ENCODE peak calls at places on chromosomes 16 and 17, in six cellular contexts. L is neural crest cell, J is GM06990, R is fibroblast of pulmonary artery, I is glutamatergic neuron, N is IMR-90. E is an unnamed sample.
A peak's percentile ranks its signal among the peaks of the same experiment; 100 is the strongest.

GRCh38 chr17:79036609-79037008 is 12.6 kb downstream of the C1QTNF1 start:
- DNase-seq in R (peak; percentile 96), L (no peak), I (no peak), J (no peak), N (peak; percentile 94), E (no peak)

GRCh38 chr17:9611557-9611956 is 33.8 kb upstream of the USP43 start:
- DNase-seq in L (no peak), J (no peak), I (no peak), R (no peak), N (no peak), E (no peak)

GRCh38 chr17:48175692-48176450 is 68.3 kb downstream of the SNX11 start:
- DNase-seq in J (no peak), N (peak; percentile 30), L (no peak), R (peak; percentile 51), I (no peak), E (no peak)

GRCh38 chr17:80485846-80486245 is 9.4 kb upstream of the NPTX1 start:
- DNase-seq in L (no peak), N (no peak), R (no peak), I (peak; percentile 90), J (no peak), E (peak; percentile 62)

GRCh38 chr17:50003916-50004315 is 8.9 kb upstream of the DLX3 start:
- DNase-seq in N (no peak), R (no peak), J (no peak), L (no peak), I (no peak), E (no peak)

GRCh38 chr16:54285414-54286066 is 1.0 kb downstream of the IRX3 start:
- DNase-seq in L (peak; percentile 23), R (peak; percentile 22), N (no peak), I (peak; percentile 40), J (no peak), E (peak; percentile 34)

GRCh38 chr17:71118039-71118438 is 948.7 kb downstream of the KCNJ2 start:
- DNase-seq in L (no peak), N (peak; percentile 18), J (no peak), I (no peak), R (no peak), E (no peak)

GRCh38 chr17:29880031-29880430 is 50.0 kb downstream of the SSH2 start:
- DNase-seq in N (no peak), J (no peak), R (no peak), I (no peak), L (no peak), E (no peak)

GRCh38 chr17:2289878-2290478 is 13.6 kb downstream of the SMG6 start:
- DNase-seq in N (peak; percentile 40), J (peak; percentile 18), L (no peak), I (no peak), R (no peak), E (no peak)

GRCh38 chr16:67555795-67556212 is 6.5 kb upstream of the CTCF start:
- DNase-seq in N (peak; percentile 72), L (no peak), I (no peak), J (no peak), R (peak; percentile 54), E (no peak)

GRCh38 chr16:57271867-57272495 is 12.5 kb downstream of the PLLP start:
- DNase-seq in L (no peak), N (no peak), I (peak; percentile 8), R (no peak), J (no peak), E (no peak)

GRCh38 chr17:72463287-72464102 is 342.7 kb downstream of the SOX9 start:
- DNase-seq in I (no peak), R (no peak), L (no peak), N (no peak), J (peak; percentile 25), E (no peak)

GRCh38 chr16:22123146-22123545 is 30.8 kb downstream of the VWA3A start:
- DNase-seq in J (no peak), R (peak; percentile 6), I (no peak), N (no peak), L (no peak), E (no peak)

GRCh38 chr16:15648135-15648730 is 1.8 kb upstream of the NDE1 start:
- DNase-seq in I (no peak), L (no peak), N (no peak), R (no peak), J (no peak), E (no peak)

GRCh38 chr16:27515874-27516353 is 33.8 kb downstream of the GTF3C1 start:
- DNase-seq in J (no peak), L (peak; percentile 29), N (no peak), R (peak; percentile 33), I (peak; percentile 65), E (peak; percentile 66)

GRCh38 chr17:57415737-57416354 is 159.5 kb downstream of the MSI2 start:
- DNase-seq in N (no peak), R (peak; percentile 25), I (no peak), J (no peak), L (no peak), E (no peak)

GRCh38 chr16:4987580-4988374 is 29.6 kb downstream of the SEC14L5 start:
- DNase-seq in I (no peak), R (no peak), L (no peak), J (no peak), N (no peak), E (no peak)

GRCh38 chr17:9002610-9003354 is 18.5 kb upstream of the NTN1 start:
- DNase-seq in I (peak; percentile 74), N (no peak), J (no peak), R (no peak), L (peak; percentile 47), E (peak; percentile 86)

GRCh38 chr16:85461814-85462404 is 151.2 kb upstream of the GSE1 start:
- DNase-seq in R (peak; percentile 44), L (peak; percentile 26), I (peak; percentile 86), N (peak; percentile 50), J (no peak), E (no peak)

GRCh38 chr17:7897773-7898172 is 9.2 kb downstream of the CHD3 start:
- DNase-seq in R (peak; percentile 77), J (no peak), I (no peak), L (no peak), N (peak; percentile 77), E (no peak)

GRCh38 chr16:27232061-27232841 is 28.9 kb downstream of the KDM8 start:
- DNase-seq in R (no peak), J (peak; percentile 58), N (no peak), L (no peak), I (no peak), E (no peak)

GRCh38 chr17:16924701-16925440 is 47.0 kb downstream of the TNFRSF13B start:
- DNase-seq in N (no peak), R (no peak), I (no peak), L (no peak), J (no peak), E (no peak)

GRCh38 chr17:31820691-31821435 is 38.2 kb downstream of the COPRS start:
- DNase-seq in R (peak; percentile 35), I (no peak), J (no peak), N (peak; percentile 70), L (no peak), E (no peak)

GRCh38 chr16:10635367-10636021 is 55.1 kb upstream of the EMP2 start:
- DNase-seq in N (no peak), L (no peak), I (no peak), J (no peak), R (no peak), E (no peak)

GRCh38 chr16:79870016-79870886 is 269.7 kb upstream of the MAF start:
- DNase-seq in I (no peak), R (no peak), N (no peak), L (no peak), J (no peak), E (no peak)

GRCh38 chr16:83164816-83165215 is 538.0 kb downstream of the CDH13 start:
- DNase-seq in N (no peak), J (no peak), R (no peak), L (no peak), I (no peak), E (no peak)

GRCh38 chr17:17028059-17028877 is 14.0 kb upstream of the MPRIP start:
- DNase-seq in N (peak; percentile 35), L (peak; percentile 48), I (peak; percentile 81), R (peak; percentile 76), J (no peak), E (no peak)

GRCh38 chr17:4718276-4718675 is 7.8 kb downstream of the ARRB2 start:
- DNase-seq in N (no peak), J (no peak), R (no peak), I (no peak), L (no peak), E (no peak)

GRCh38 chr16:88640039-88640495 is 1.7 kb downstream of the IL17C start:
- DNase-seq in J (no peak), N (no peak), R (no peak), L (no peak), I (no peak), E (no peak)

GRCh38 chr17:38783227-38783626 is 16.1 kb downstream of the PIP4K2B start:
- DNase-seq in R (no peak), N (no peak), I (no peak), L (no peak), J (no peak), E (no peak)
- TF ChIP-seq CTCF in R (no peak), N (no peak), I (no peak), L (no peak), J (no peak), E (no peak)

DNA sequence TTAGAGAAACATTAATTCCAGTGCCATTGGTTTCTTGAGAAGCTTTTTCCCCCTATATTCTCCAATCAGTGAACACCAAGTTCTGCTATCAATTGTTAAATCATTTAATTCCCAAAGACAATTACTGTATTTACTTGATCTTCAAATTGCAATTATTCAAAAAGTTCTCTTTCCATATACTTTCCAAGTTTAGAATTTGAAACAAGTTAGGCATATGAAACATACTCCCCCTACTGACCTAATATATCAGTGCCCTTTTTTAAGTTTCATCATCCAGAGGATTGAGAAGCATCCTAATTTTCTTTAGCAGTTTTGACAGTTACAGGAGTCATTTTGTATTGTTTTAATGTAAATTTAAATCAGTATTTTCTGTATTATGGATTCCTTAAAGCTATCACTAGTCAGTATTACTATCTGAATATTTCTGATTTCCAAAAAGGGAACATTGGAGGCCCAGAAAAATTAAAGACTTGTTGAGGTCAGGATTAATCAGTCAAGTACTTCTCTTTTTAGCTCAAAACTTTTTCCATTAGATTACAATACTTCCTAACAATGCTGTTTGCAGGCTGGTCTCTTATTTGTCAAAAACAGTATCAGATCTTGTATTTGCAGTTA is 16.3 kb downstream of the MEIOC start:
- DNase-seq in N (peak; percentile 34), J (no peak), I (no peak), L (no peak), R (peak; percentile 52), E (no peak)
- TF ChIP-seq CTCF in N (peak; percentile 64), J (peak; percentile 48), I (peak; percentile 75), L (peak; percentile 77), R (peak; percentile 74), E (peak; percentile 50)

GRCh38 chr17:46950615-46950996 is 27.6 kb downstream of the GOSR2 start:
- DNase-seq in L (no peak), N (no peak), J (no peak), R (no peak), I (no peak), E (no peak)
- TF ChIP-seq CTCF in L (no peak), N (no peak), J (no peak), R (no peak), I (no peak), E (no peak)

DNA sequence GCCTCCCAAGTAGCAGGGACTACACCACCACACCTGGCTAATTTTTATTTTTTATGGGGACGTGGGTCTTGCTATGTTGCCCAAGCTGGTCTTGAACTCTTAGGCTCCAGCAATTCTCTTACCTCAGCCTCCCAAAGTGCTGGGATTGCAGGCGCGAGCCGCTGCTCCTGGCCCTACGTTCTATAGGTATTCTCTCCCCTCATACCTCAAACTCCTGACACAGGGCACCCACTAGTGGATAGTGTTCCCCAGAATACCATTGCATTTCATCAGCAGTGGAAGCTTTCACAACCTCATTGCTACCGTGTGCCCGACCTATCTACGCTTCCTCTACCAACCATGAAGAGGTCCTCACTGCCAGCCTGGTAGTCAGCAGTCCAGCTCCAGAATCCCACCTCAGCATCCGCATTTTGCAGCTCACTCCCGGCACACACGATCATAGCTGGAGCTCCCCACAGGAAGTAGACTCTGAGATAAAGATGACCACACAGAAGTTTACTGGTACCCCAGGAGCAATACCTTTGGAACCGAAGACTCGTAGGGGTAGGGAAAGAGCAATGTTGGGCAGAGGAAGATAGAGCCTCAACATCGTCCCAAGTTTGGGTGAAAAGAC is 9.3 kb downstream of the CTRB2 start:
- DNase-seq in L (no peak), N (no peak), J (no peak), I (no peak), R (peak; percentile 27), E (no peak)
- TF ChIP-seq CTCF in L (no peak), N (no peak), J (no peak), I (no peak), R (no peak), E (peak; percentile 17)

E was measured in GM13977.